ENCODE peak calls at places on chromosomes 12 and 14, in seven cellular contexts. One of them, this sample, is unnamed.

GRCh38 chr12:122067966-122068365 is 10.6 kb upstream of the MLXIP start:
- DNase-seq in NCI-H1105: no peak
- DNase-seq in activated T-helper 1 cell treated with anti-CD3 and anti-CD28 coated beads, Interleukin-12 subunit alpha, Interleukin-12 subunit beta, Interleukin-2, Interleukin-4 antibody, amounts not matched to agents 30 ng/mL and 10 ng/mL and 1 ng/mL, durations not matched to agents 14 hours and 24 hours and 36 hours: peak
- DNase-seq in adipocyte: peak
- DNase-seq in ELR: peak
- DNase-seq in CD8-positive, alpha-beta T cell: peak
- DNase-seq in pancreas: no peak
- DNase-seq in this sample: peak

GRCh38 chr14:20486700-20487401 is 17.6 kb downstream of the PNP start:
- DNase-seq in adipocyte: no peak
- DNase-seq in NCI-H1105: no peak
- DNase-seq in ELR: no peak
- DNase-seq in CD8-positive, alpha-beta T cell: no peak
- DNase-seq in pancreas: no peak
- DNase-seq in activated T-helper 1 cell treated with anti-CD3 and anti-CD28 coated beads, Interleukin-12 subunit alpha, Interleukin-12 subunit beta, Interleukin-2, Interleukin-4 antibody, amounts not matched to agents 30 ng/mL and 10 ng/mL and 1 ng/mL, durations not matched to agents 14 hours and 24 hours and 36 hours: no peak
- DNase-seq in this sample: no peak

GRCh38 chr12:89875225-89875624 is 166.6 kb upstream of the ATP2B1 start:
- DNase-seq in ELR: peak
- DNase-seq in activated T-helper 1 cell treated with anti-CD3 and anti-CD28 coated beads, Interleukin-12 subunit alpha, Interleukin-12 subunit beta, Interleukin-2, Interleukin-4 antibody, amounts not matched to agents 30 ng/mL and 10 ng/mL and 1 ng/mL, durations not matched to agents 14 hours and 24 hours and 36 hours: no peak
- DNase-seq in pancreas: no peak
- DNase-seq in NCI-H1105: no peak
- DNase-seq in adipocyte: no peak
- DNase-seq in CD8-positive, alpha-beta T cell: no peak
- DNase-seq in this sample: no peak

GRCh38 chr12:108442077-108442476 is 73.0 kb upstream of the FICD start:
- DNase-seq in NCI-H1105: peak
- DNase-seq in adipocyte: peak
- DNase-seq in pancreas: no peak
- DNase-seq in ELR: no peak
- DNase-seq in CD8-positive, alpha-beta T cell: no peak
- DNase-seq in activated T-helper 1 cell treated with anti-CD3 and anti-CD28 coated beads, Interleukin-12 subunit alpha, Interleukin-12 subunit beta, Interleukin-2, Interleukin-4 antibody, amounts not matched to agents 30 ng/mL and 10 ng/mL and 1 ng/mL, durations not matched to agents 14 hours and 24 hours and 36 hours: no peak
- DNase-seq in this sample: peak

GRCh38 chr12:29238822-29239291 is 89.8 kb downstream of the FAR2 start:
- DNase-seq in NCI-H1105: no peak
- DNase-seq in pancreas: no peak
- DNase-seq in adipocyte: no peak
- DNase-seq in CD8-positive, alpha-beta T cell: no peak
- DNase-seq in activated T-helper 1 cell treated with anti-CD3 and anti-CD28 coated beads, Interleukin-12 subunit alpha, Interleukin-12 subunit beta, Interleukin-2, Interleukin-4 antibody, amounts not matched to agents 30 ng/mL and 10 ng/mL and 1 ng/mL, durations not matched to agents 14 hours and 24 hours and 36 hours: no peak
- DNase-seq in ELR: no peak
- DNase-seq in this sample: peak

GRCh38 chr12:108772247-108772646 is 40.9 kb upstream of the CORO1C start:
- DNase-seq in NCI-H1105: no peak
- DNase-seq in ELR: no peak
- DNase-seq in activated T-helper 1 cell treated with anti-CD3 and anti-CD28 coated beads, Interleukin-12 subunit alpha, Interleukin-12 subunit beta, Interleukin-2, Interleukin-4 antibody, amounts not matched to agents 30 ng/mL and 10 ng/mL and 1 ng/mL, durations not matched to agents 14 hours and 24 hours and 36 hours: no peak
- DNase-seq in adipocyte: no peak
- DNase-seq in CD8-positive, alpha-beta T cell: no peak
- DNase-seq in pancreas: no peak
- DNase-seq in this sample: no peak

GRCh38 chr14:54338696-54339317 is 58.0 kb upstream of the CDKN3 start:
- DNase-seq in activated T-helper 1 cell treated with anti-CD3 and anti-CD28 coated beads, Interleukin-12 subunit alpha, Interleukin-12 subunit beta, Interleukin-2, Interleukin-4 antibody, amounts not matched to agents 30 ng/mL and 10 ng/mL and 1 ng/mL, durations not matched to agents 14 hours and 24 hours and 36 hours: no peak
- DNase-seq in pancreas: no peak
- DNase-seq in NCI-H1105: no peak
- DNase-seq in CD8-positive, alpha-beta T cell: no peak
- DNase-seq in ELR: peak
- DNase-seq in adipocyte: peak
- DNase-seq in this sample: peak

GRCh38 chr12:31591308-31591901 is 469 bp upstream of the DENND5B start:
- DNase-seq in adipocyte: peak
- DNase-seq in activated T-helper 1 cell treated with anti-CD3 and anti-CD28 coated beads, Interleukin-12 subunit alpha, Interleukin-12 subunit beta, Interleukin-2, Interleukin-4 antibody, amounts not matched to agents 30 ng/mL and 10 ng/mL and 1 ng/mL, durations not matched to agents 14 hours and 24 hours and 36 hours: no peak
- DNase-seq in NCI-H1105: no peak
- DNase-seq in pancreas: no peak
- DNase-seq in CD8-positive, alpha-beta T cell: no peak
- DNase-seq in ELR: peak
- DNase-seq in this sample: peak

GRCh38 chr14:86038401-86038985 is 508.5 kb downstream of the FLRT2 start:
- DNase-seq in CD8-positive, alpha-beta T cell: peak
- DNase-seq in adipocyte: peak
- DNase-seq in activated T-helper 1 cell treated with anti-CD3 and anti-CD28 coated beads, Interleukin-12 subunit alpha, Interleukin-12 subunit beta, Interleukin-2, Interleukin-4 antibody, amounts not matched to agents 30 ng/mL and 10 ng/mL and 1 ng/mL, durations not matched to agents 14 hours and 24 hours and 36 hours: peak
- DNase-seq in ELR: peak
- DNase-seq in pancreas: peak
- DNase-seq in NCI-H1105: no peak
- DNase-seq in this sample: peak

GRCh38 chr12:64943686-64944085 is 119.2 kb downstream of the TBC1D30 start:
- DNase-seq in NCI-H1105: no peak
- DNase-seq in CD8-positive, alpha-beta T cell: no peak
- DNase-seq in pancreas: no peak
- DNase-seq in ELR: peak
- DNase-seq in adipocyte: no peak
- DNase-seq in activated T-helper 1 cell treated with anti-CD3 and anti-CD28 coated beads, Interleukin-12 subunit alpha, Interleukin-12 subunit beta, Interleukin-2, Interleukin-4 antibody, amounts not matched to agents 30 ng/mL and 10 ng/mL and 1 ng/mL, durations not matched to agents 14 hours and 24 hours and 36 hours: no peak
- DNase-seq in this sample: no peak

GRCh38 chr12:92543359-92543758 is 159.4 kb upstream of the PLEKHG7 start:
- DNase-seq in CD8-positive, alpha-beta T cell: no peak
- DNase-seq in activated T-helper 1 cell treated with anti-CD3 and anti-CD28 coated beads, Interleukin-12 subunit alpha, Interleukin-12 subunit beta, Interleukin-2, Interleukin-4 antibody, amounts not matched to agents 30 ng/mL and 10 ng/mL and 1 ng/mL, durations not matched to agents 14 hours and 24 hours and 36 hours: no peak
- DNase-seq in pancreas: no peak
- DNase-seq in adipocyte: no peak
- DNase-seq in NCI-H1105: peak
- DNase-seq in ELR: no peak
- DNase-seq in this sample: no peak